ENCODE peak calls at places on chromosome 16, in eight cellular contexts. One of them, this sample, is unnamed. For H3K4me1, the result is how much of the 10 kb centered on the place peaks cover.

GRCh38 chr16:84252214-84252613 is 12.4 kb upstream of the KCNG4 start:
- ATAC-seq in gastrocnemius medialis: no peak
- ATAC-seq in upper lobe of left lung: no peak
- ATAC-seq in HCT116: no peak
- ATAC-seq in pancreas: no peak
- ATAC-seq in K562: no peak
- ATAC-seq in heart right ventricle: no peak
- ATAC-seq in GM12878: no peak
- ATAC-seq in this sample: no peak

GRCh38 chr16:52463904-52464303 is 83.0 kb downstream of the TOX3 start:
- ATAC-seq in gastrocnemius medialis: no peak
- ATAC-seq in upper lobe of left lung: no peak
- ATAC-seq in HCT116: no peak
- ATAC-seq in pancreas: no peak
- ATAC-seq in K562: no peak
- ATAC-seq in heart right ventricle: no peak
- ATAC-seq in GM12878: no peak
- ATAC-seq in this sample: no peak

GRCh38 chr16:66248096-66248495 is 118.4 kb upstream of the CDH5 start:
- ATAC-seq in gastrocnemius medialis: peak
- ATAC-seq in upper lobe of left lung: peak
- ATAC-seq in HCT116: no peak
- ATAC-seq in pancreas: peak
- ATAC-seq in K562: no peak
- ATAC-seq in heart right ventricle: peak
- ATAC-seq in GM12878: no peak
- ATAC-seq in this sample: peak

GRCh38 chr16:57686577-57686976 is 8.0 kb upstream of the DRC7 start:
- ATAC-seq in gastrocnemius medialis: no peak
- ATAC-seq in upper lobe of left lung: no peak
- ATAC-seq in HCT116: no peak
- ATAC-seq in pancreas: no peak
- ATAC-seq in K562: no peak
- ATAC-seq in heart right ventricle: no peak
- ATAC-seq in GM12878: no peak
- ATAC-seq in this sample: no peak

GRCh38 chr16:82187829-82188228 is 17.8 kb upstream of the MPHOSPH6 start:
- ATAC-seq in gastrocnemius medialis: no peak
- ATAC-seq in upper lobe of left lung: no peak
- ATAC-seq in HCT116: no peak
- ATAC-seq in pancreas: no peak
- ATAC-seq in K562: no peak
- ATAC-seq in heart right ventricle: no peak
- ATAC-seq in GM12878: peak
- ATAC-seq in this sample: no peak

GRCh38 chr16:56742030-56742984 is 12.4 kb downstream of the NUP93 start:
- ATAC-seq in gastrocnemius medialis: no peak
- ATAC-seq in upper lobe of left lung: no peak
- ATAC-seq in HCT116: peak
- ATAC-seq in pancreas: peak
- ATAC-seq in K562: peak
- ATAC-seq in heart right ventricle: no peak
- ATAC-seq in GM12878: peak
- ATAC-seq in this sample: peak

GRCh38 chr16:88618182-88618955 is 20.0 kb upstream of the IL17C start:
- ATAC-seq in gastrocnemius medialis: no peak
- ATAC-seq in upper lobe of left lung: no peak
- ATAC-seq in HCT116: no peak
- ATAC-seq in pancreas: peak
- ATAC-seq in K562: no peak
- ATAC-seq in heart right ventricle: peak
- ATAC-seq in GM12878: no peak
- ATAC-seq in this sample: no peak

GRCh38 chr16:30985401-30986128 is 558 bp downstream of the HSD3B7 start:
- ATAC-seq in gastrocnemius medialis: peak
- ATAC-seq in upper lobe of left lung: peak
- ATAC-seq in HCT116: peak
- ATAC-seq in pancreas: peak
- ATAC-seq in K562: peak
- ATAC-seq in heart right ventricle: peak
- ATAC-seq in GM12878: peak
- ATAC-seq in this sample: peak

GRCh38 chr16:84643677-84644076 is 4.6 kb upstream of the KLHL36 start:
- ATAC-seq in gastrocnemius medialis: no peak
- ATAC-seq in upper lobe of left lung: no peak
- ATAC-seq in HCT116: no peak
- ATAC-seq in pancreas: no peak
- ATAC-seq in K562: no peak
- ATAC-seq in heart right ventricle: peak
- ATAC-seq in GM12878: peak
- ATAC-seq in this sample: no peak

GRCh38 chr16:55444754-55445485 is 34.1 kb upstream of the MMP2 start:
- ATAC-seq in gastrocnemius medialis: no peak
- ATAC-seq in upper lobe of left lung: peak
- ATAC-seq in HCT116: no peak
- ATAC-seq in pancreas: no peak
- ATAC-seq in K562: no peak
- ATAC-seq in heart right ventricle: peak
- ATAC-seq in GM12878: peak
- ATAC-seq in this sample: no peak

GRCh38 chr16:57743886-57744645 is 8.5 kb downstream of the KATNB1 start:
- ATAC-seq in gastrocnemius medialis: no peak
- ATAC-seq in upper lobe of left lung: no peak
- ATAC-seq in HCT116: no peak
- ATAC-seq in pancreas: no peak
- ATAC-seq in K562: no peak
- ATAC-seq in heart right ventricle: no peak
- ATAC-seq in GM12878: no peak
- ATAC-seq in this sample: no peak

GRCh38 chr16:72277749-72278148 is 105.8 kb upstream of the PMFBP1 start:
- ATAC-seq in gastrocnemius medialis: no peak
- ATAC-seq in upper lobe of left lung: peak
- ATAC-seq in HCT116: no peak
- ATAC-seq in pancreas: no peak
- ATAC-seq in K562: no peak
- ATAC-seq in heart right ventricle: no peak
- ATAC-seq in GM12878: no peak
- ATAC-seq in this sample: no peak

GRCh38 chr16:49557070-49557446 is 183.5 kb downstream of the C16orf78 start:
- ATAC-seq in gastrocnemius medialis: no peak
- ATAC-seq in upper lobe of left lung: no peak
- ATAC-seq in HCT116: no peak
- ATAC-seq in pancreas: no peak
- ATAC-seq in K562: no peak
- ATAC-seq in heart right ventricle: no peak
- ATAC-seq in GM12878: no peak
- ATAC-seq in this sample: no peak

GRCh38 chr16:49558451-49558850 is 184.8 kb downstream of the C16orf78 start:
- ATAC-seq in gastrocnemius medialis: no peak
- ATAC-seq in upper lobe of left lung: no peak
- ATAC-seq in HCT116: no peak
- ATAC-seq in pancreas: no peak
- ATAC-seq in K562: no peak
- ATAC-seq in heart right ventricle: no peak
- ATAC-seq in GM12878: no peak
- ATAC-seq in this sample: no peak

GRCh38 chr16:49559242-49559641 is 185.6 kb downstream of the C16orf78 start:
- ATAC-seq in gastrocnemius medialis: no peak
- ATAC-seq in upper lobe of left lung: no peak
- ATAC-seq in HCT116: no peak
- ATAC-seq in pancreas: no peak
- ATAC-seq in K562: no peak
- ATAC-seq in heart right ventricle: no peak
- ATAC-seq in GM12878: no peak
- ATAC-seq in this sample: no peak

GRCh38 chr16:49560018-49560830 is 186.6 kb downstream of the C16orf78 start:
- ATAC-seq in gastrocnemius medialis: peak
- ATAC-seq in upper lobe of left lung: no peak
- ATAC-seq in HCT116: no peak
- ATAC-seq in pancreas: peak
- ATAC-seq in K562: no peak
- ATAC-seq in heart right ventricle: peak
- ATAC-seq in GM12878: no peak
- ATAC-seq in this sample: peak

DNA sequence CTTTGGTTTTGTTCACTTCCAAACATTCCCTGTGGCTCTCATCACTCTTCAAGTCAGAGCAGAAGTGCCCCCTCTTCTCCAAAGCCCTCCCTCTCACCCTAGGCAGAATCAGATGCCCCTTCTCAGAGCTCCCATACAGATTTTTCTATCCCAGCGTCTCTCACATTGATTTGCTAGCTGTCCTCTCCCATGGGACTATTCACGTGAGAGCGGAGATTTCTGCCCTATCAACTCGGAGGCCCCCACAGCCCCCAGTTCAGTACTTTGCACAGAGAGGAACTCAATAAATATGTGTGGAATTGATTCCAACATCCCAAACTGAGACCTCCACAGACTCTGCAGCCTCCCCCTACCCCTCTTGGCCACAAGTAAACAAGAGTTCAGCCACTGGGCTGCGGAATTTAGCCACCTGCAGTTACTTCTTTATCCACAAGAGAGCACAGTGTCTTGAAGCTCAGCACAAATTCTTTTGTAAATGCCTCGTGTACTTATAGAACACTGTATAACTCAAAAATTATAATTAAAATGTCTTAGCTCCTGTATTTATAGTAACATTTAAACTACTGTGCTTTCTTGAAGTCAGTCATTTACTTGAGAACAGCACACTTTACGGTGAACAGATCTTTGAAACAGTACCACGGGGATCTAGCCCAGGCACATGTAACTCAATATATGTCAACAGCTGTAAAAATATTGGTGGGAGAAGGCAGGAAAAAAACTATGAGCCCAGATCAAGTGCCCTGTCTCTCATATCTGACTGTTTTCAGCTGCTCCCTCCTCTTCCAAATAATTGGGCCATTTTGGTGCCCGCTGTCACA is 182.9 kb downstream of the C16orf78 start:
- ATAC-seq in gastrocnemius medialis: no peak
- ATAC-seq in upper lobe of left lung: no peak
- ATAC-seq in HCT116: peak
- ATAC-seq in pancreas: no peak
- ATAC-seq in K562: peak
- ATAC-seq in heart right ventricle: no peak
- ATAC-seq in GM12878: peak
- ATAC-seq in this sample: no peak
- TF ChIP-seq CTCF in gastrocnemius medialis: peak
- TF ChIP-seq CTCF in upper lobe of left lung: peak
- TF ChIP-seq CTCF in HCT116: peak
- TF ChIP-seq CTCF in pancreas: no peak
- TF ChIP-seq CTCF in K562: peak
- TF ChIP-seq CTCF in heart right ventricle: peak
- TF ChIP-seq CTCF in GM12878: peak
- TF ChIP-seq CTCF in this sample: peak

GRCh38 chr16:49800876-49801275 is 55.0 kb downstream of the ZNF423 start:
- ATAC-seq in gastrocnemius medialis: no peak
- ATAC-seq in upper lobe of left lung: no peak
- ATAC-seq in HCT116: no peak
- ATAC-seq in pancreas: no peak
- ATAC-seq in K562: no peak
- ATAC-seq in heart right ventricle: no peak
- ATAC-seq in GM12878: peak
- ATAC-seq in this sample: no peak
- H3K4me3 ChIP-seq in gastrocnemius medialis: no peak
- H3K4me3 ChIP-seq in upper lobe of left lung: no peak
- H3K4me3 ChIP-seq in HCT116: no peak
- H3K4me3 ChIP-seq in pancreas: no peak
- H3K4me3 ChIP-seq in K562: no peak
- H3K4me3 ChIP-seq in heart right ventricle: no peak
- H3K4me3 ChIP-seq in GM12878: no peak
- H3K4me3 ChIP-seq in this sample: no peak

GRCh38 chr16:23501291-23501690 is 9.0 kb downstream of the GGA2 start:
- ATAC-seq in gastrocnemius medialis: no peak
- ATAC-seq in upper lobe of left lung: no peak
- ATAC-seq in HCT116: no peak
- ATAC-seq in pancreas: peak
- ATAC-seq in K562: no peak
- ATAC-seq in heart right ventricle: no peak
- ATAC-seq in GM12878: no peak
- ATAC-seq in this sample: no peak

GRCh38 chr16:23500212-23500865 is 10.0 kb downstream of the GGA2 start:
- ATAC-seq in gastrocnemius medialis: no peak
- ATAC-seq in upper lobe of left lung: no peak
- ATAC-seq in HCT116: no peak
- ATAC-seq in pancreas: peak
- ATAC-seq in K562: no peak
- ATAC-seq in heart right ventricle: no peak
- ATAC-seq in GM12878: no peak
- ATAC-seq in this sample: no peak

GRCh38 chr16:23498863-23499262 is 11.4 kb downstream of the GGA2 start:
- ATAC-seq in gastrocnemius medialis: no peak
- ATAC-seq in upper lobe of left lung: no peak
- ATAC-seq in HCT116: no peak
- ATAC-seq in pancreas: no peak
- ATAC-seq in K562: no peak
- ATAC-seq in heart right ventricle: peak
- ATAC-seq in GM12878: no peak
- ATAC-seq in this sample: no peak

GRCh38 chr16:23500866-23501234 is 9.4 kb downstream of the GGA2 start:
- ATAC-seq in gastrocnemius medialis: no peak
- ATAC-seq in upper lobe of left lung: no peak
- ATAC-seq in HCT116: no peak
- ATAC-seq in pancreas: no peak
- ATAC-seq in K562: no peak
- ATAC-seq in heart right ventricle: no peak
- ATAC-seq in GM12878: no peak
- ATAC-seq in this sample: no peak

GRCh38 chr16:23499801-23500200 is 10.5 kb downstream of the GGA2 start:
- ATAC-seq in gastrocnemius medialis: no peak
- ATAC-seq in upper lobe of left lung: no peak
- ATAC-seq in HCT116: peak
- ATAC-seq in pancreas: peak
- ATAC-seq in K562: peak
- ATAC-seq in heart right ventricle: no peak
- ATAC-seq in GM12878: no peak
- ATAC-seq in this sample: no peak
- H3K4me1 ChIP-seq in gastrocnemius medialis: under half
- H3K4me1 ChIP-seq in upper lobe of left lung: half or more
- H3K4me1 ChIP-seq in HCT116: under half
- H3K4me1 ChIP-seq in pancreas: half or more
- H3K4me1 ChIP-seq in K562: under half
- H3K4me1 ChIP-seq in heart right ventricle: under half
- H3K4me1 ChIP-seq in GM12878: under half
- H3K4me1 ChIP-seq in this sample: under half

DNA sequence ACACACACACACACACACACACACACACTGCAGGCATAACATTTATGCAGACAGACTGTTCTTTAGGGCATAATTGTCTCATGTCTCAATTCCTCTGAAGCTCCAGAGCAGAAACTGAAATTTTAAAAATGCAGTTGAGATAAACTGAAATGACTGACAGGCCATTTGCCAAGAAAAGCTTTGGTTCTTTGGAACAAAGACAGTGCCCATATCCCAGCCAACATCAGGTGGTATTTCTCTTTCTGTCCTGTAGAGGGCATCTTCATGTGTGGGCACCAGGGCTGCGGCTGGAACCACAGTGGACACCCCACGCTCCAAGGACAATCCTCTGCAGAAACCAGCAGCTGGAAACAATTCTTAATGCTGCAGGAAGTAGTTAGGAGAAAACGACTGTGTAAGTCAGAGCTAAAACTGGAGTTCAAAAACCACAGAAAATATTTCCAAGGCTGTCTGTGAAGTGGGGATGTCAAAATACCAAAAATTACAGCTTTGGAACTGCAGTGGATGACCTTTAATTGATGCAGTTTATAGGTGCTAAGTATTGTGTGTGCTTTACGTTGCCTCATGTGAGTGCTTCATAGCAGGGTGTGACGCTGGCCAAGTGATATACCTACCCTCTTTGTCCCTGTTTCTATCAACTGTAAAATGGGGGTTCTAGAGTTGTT is 10.6 kb upstream of the MEFV start:
- ATAC-seq in gastrocnemius medialis: no peak
- ATAC-seq in upper lobe of left lung: no peak
- ATAC-seq in HCT116: no peak
- ATAC-seq in pancreas: no peak
- ATAC-seq in K562: no peak
- ATAC-seq in heart right ventricle: no peak
- ATAC-seq in GM12878: no peak
- ATAC-seq in this sample: no peak
- TF ChIP-seq CTCF in gastrocnemius medialis: no peak
- TF ChIP-seq CTCF in upper lobe of left lung: peak
- TF ChIP-seq CTCF in HCT116: peak
- TF ChIP-seq CTCF in pancreas: peak
- TF ChIP-seq CTCF in K562: peak
- TF ChIP-seq CTCF in heart right ventricle: peak
- TF ChIP-seq CTCF in GM12878: peak
- TF ChIP-seq CTCF in this sample: peak

This sample was measured in gastroesophageal sphincter.